ENCODE peak calls at places on chromosomes 1 and 21, in eight cellular contexts. One of them, this sample, is unnamed.

GRCh38 chr1:178620584-178621475 is 104.2 kb upstream of the RALGPS2 start:
- DNase-seq in endothelial cell: no peak
- DNase-seq in NCI-H1694 treated with DMSO at 0.1 percent for 48 hours: no peak
- DNase-seq in NCI-H748 treated with DMSO at 0.1 percent for 48 hours: no peak
- DNase-seq in HEK293T: no peak
- DNase-seq in ovary: no peak
- DNase-seq in T-cell: no peak
- DNase-seq in mesenteric fat pad: no peak
- DNase-seq in this sample: no peak

GRCh38 chr1:91993256-91993655 is 36.5 kb upstream of the EPHX4 start:
- DNase-seq in endothelial cell: no peak
- DNase-seq in T-cell: no peak
- DNase-seq in mesenteric fat pad: no peak
- DNase-seq in NCI-H748 treated with DMSO at 0.1 percent for 48 hours: no peak
- DNase-seq in ovary: no peak
- DNase-seq in NCI-H1694 treated with DMSO at 0.1 percent for 48 hours: no peak
- DNase-seq in HEK293T: no peak
- DNase-seq in this sample: no peak

GRCh38 chr21:29989634-29990234 is 49.9 kb upstream of the GRIK1 start:
- DNase-seq in NCI-H748 treated with DMSO at 0.1 percent for 48 hours: no peak
- DNase-seq in NCI-H1694 treated with DMSO at 0.1 percent for 48 hours: no peak
- DNase-seq in endothelial cell: no peak
- DNase-seq in ovary: no peak
- DNase-seq in T-cell: no peak
- DNase-seq in mesenteric fat pad: no peak
- DNase-seq in HEK293T: no peak
- DNase-seq in this sample: no peak

GRCh38 chr1:114668784-114669561 is 876 bp downstream of the DENND2C start:
- DNase-seq in endothelial cell: no peak
- DNase-seq in T-cell: no peak
- DNase-seq in NCI-H1694 treated with DMSO at 0.1 percent for 48 hours: no peak
- DNase-seq in ovary: no peak
- DNase-seq in HEK293T: peak
- DNase-seq in NCI-H748 treated with DMSO at 0.1 percent for 48 hours: no peak
- DNase-seq in mesenteric fat pad: no peak
- DNase-seq in this sample: no peak

GRCh38 chr1:81585371-81585770 is 215.4 kb upstream of the ADGRL2 start:
- DNase-seq in mesenteric fat pad: no peak
- DNase-seq in endothelial cell: no peak
- DNase-seq in NCI-H1694 treated with DMSO at 0.1 percent for 48 hours: no peak
- DNase-seq in HEK293T: no peak
- DNase-seq in ovary: no peak
- DNase-seq in NCI-H748 treated with DMSO at 0.1 percent for 48 hours: no peak
- DNase-seq in T-cell: no peak
- DNase-seq in this sample: no peak

GRCh38 chr1:182990413-182991144 is 32.6 kb upstream of the LAMC1 start:
- DNase-seq in NCI-H748 treated with DMSO at 0.1 percent for 48 hours: no peak
- DNase-seq in mesenteric fat pad: no peak
- DNase-seq in ovary: no peak
- DNase-seq in endothelial cell: no peak
- DNase-seq in NCI-H1694 treated with DMSO at 0.1 percent for 48 hours: no peak
- DNase-seq in HEK293T: no peak
- DNase-seq in T-cell: no peak
- DNase-seq in this sample: no peak

GRCh38 chr1:156493749-156494148 is 6.8 kb downstream of the MEF2D start:
- DNase-seq in mesenteric fat pad: no peak
- DNase-seq in ovary: no peak
- DNase-seq in NCI-H1694 treated with DMSO at 0.1 percent for 48 hours: no peak
- DNase-seq in HEK293T: no peak
- DNase-seq in T-cell: no peak
- DNase-seq in endothelial cell: no peak
- DNase-seq in NCI-H748 treated with DMSO at 0.1 percent for 48 hours: no peak
- DNase-seq in this sample: no peak

GRCh38 chr1:116067564-116067887 is 43.7 kb upstream of the MAB21L3 start:
- DNase-seq in NCI-H748 treated with DMSO at 0.1 percent for 48 hours: no peak
- DNase-seq in endothelial cell: no peak
- DNase-seq in NCI-H1694 treated with DMSO at 0.1 percent for 48 hours: no peak
- DNase-seq in HEK293T: no peak
- DNase-seq in ovary: no peak
- DNase-seq in T-cell: no peak
- DNase-seq in mesenteric fat pad: no peak
- DNase-seq in this sample: no peak

GRCh38 chr1:23980725-23981063 is 567 bp upstream of the SRSF10 start:
- DNase-seq in mesenteric fat pad: no peak
- DNase-seq in ovary: peak
- DNase-seq in NCI-H1694 treated with DMSO at 0.1 percent for 48 hours: no peak
- DNase-seq in HEK293T: peak
- DNase-seq in endothelial cell: peak
- DNase-seq in T-cell: no peak
- DNase-seq in NCI-H748 treated with DMSO at 0.1 percent for 48 hours: peak
- DNase-seq in this sample: no peak

GRCh38 chr1:59879556-59879955 is 47.0 kb downstream of the CYP2J2 start:
- DNase-seq in mesenteric fat pad: no peak
- DNase-seq in NCI-H1694 treated with DMSO at 0.1 percent for 48 hours: peak
- DNase-seq in HEK293T: peak
- DNase-seq in ovary: no peak
- DNase-seq in NCI-H748 treated with DMSO at 0.1 percent for 48 hours: peak
- DNase-seq in endothelial cell: peak
- DNase-seq in T-cell: no peak
- DNase-seq in this sample: peak

GRCh38 chr1:53307037-53307436 is 20.8 kb downstream of the LRP8 start:
- DNase-seq in NCI-H748 treated with DMSO at 0.1 percent for 48 hours: no peak
- DNase-seq in NCI-H1694 treated with DMSO at 0.1 percent for 48 hours: no peak
- DNase-seq in HEK293T: no peak
- DNase-seq in mesenteric fat pad: no peak
- DNase-seq in endothelial cell: no peak
- DNase-seq in ovary: no peak
- DNase-seq in T-cell: no peak
- DNase-seq in this sample: no peak

GRCh38 chr21:41316200-41316599 is 401 bp upstream of the FAM3B start:
- DNase-seq in T-cell: no peak
- DNase-seq in NCI-H748 treated with DMSO at 0.1 percent for 48 hours: no peak
- DNase-seq in HEK293T: no peak
- DNase-seq in ovary: no peak
- DNase-seq in mesenteric fat pad: no peak
- DNase-seq in NCI-H1694 treated with DMSO at 0.1 percent for 48 hours: no peak
- DNase-seq in endothelial cell: no peak
- DNase-seq in this sample: no peak

GRCh38 chr1:226337294-226337870 is 28.4 kb upstream of the LIN9 start:
- DNase-seq in mesenteric fat pad: no peak
- DNase-seq in HEK293T: no peak
- DNase-seq in T-cell: no peak
- DNase-seq in endothelial cell: no peak
- DNase-seq in ovary: no peak
- DNase-seq in NCI-H1694 treated with DMSO at 0.1 percent for 48 hours: no peak
- DNase-seq in NCI-H748 treated with DMSO at 0.1 percent for 48 hours: no peak
- DNase-seq in this sample: no peak

GRCh38 chr1:111605553-111605952 is 14.0 kb upstream of the RAP1A start:
- DNase-seq in mesenteric fat pad: no peak
- DNase-seq in ovary: no peak
- DNase-seq in endothelial cell: no peak
- DNase-seq in T-cell: no peak
- DNase-seq in HEK293T: no peak
- DNase-seq in NCI-H748 treated with DMSO at 0.1 percent for 48 hours: no peak
- DNase-seq in NCI-H1694 treated with DMSO at 0.1 percent for 48 hours: no peak
- DNase-seq in this sample: no peak

GRCh38 chr21:20040768-20041167 is 957.4 kb upstream of the NCAM2 start:
- DNase-seq in ovary: no peak
- DNase-seq in endothelial cell: no peak
- DNase-seq in mesenteric fat pad: no peak
- DNase-seq in NCI-H748 treated with DMSO at 0.1 percent for 48 hours: no peak
- DNase-seq in HEK293T: no peak
- DNase-seq in T-cell: no peak
- DNase-seq in NCI-H1694 treated with DMSO at 0.1 percent for 48 hours: no peak
- DNase-seq in this sample: peak

GRCh38 chr1:30964706-30965105 is 56.1 kb upstream of the SDC3 start:
- DNase-seq in NCI-H748 treated with DMSO at 0.1 percent for 48 hours: no peak
- DNase-seq in NCI-H1694 treated with DMSO at 0.1 percent for 48 hours: no peak
- DNase-seq in mesenteric fat pad: no peak
- DNase-seq in T-cell: no peak
- DNase-seq in ovary: no peak
- DNase-seq in endothelial cell: no peak
- DNase-seq in HEK293T: no peak
- DNase-seq in this sample: no peak

GRCh38 chr1:184028854-184029623 is 8.5 kb downstream of the COLGALT2 start:
- DNase-seq in NCI-H1694 treated with DMSO at 0.1 percent for 48 hours: no peak
- DNase-seq in T-cell: no peak
- DNase-seq in mesenteric fat pad: no peak
- DNase-seq in endothelial cell: no peak
- DNase-seq in ovary: peak
- DNase-seq in HEK293T: no peak
- DNase-seq in NCI-H748 treated with DMSO at 0.1 percent for 48 hours: no peak
- DNase-seq in this sample: peak

GRCh38 chr1:56715161-56715560 is 70.0 kb downstream of the PRKAA2 start:
- DNase-seq in ovary: no peak
- DNase-seq in endothelial cell: no peak
- DNase-seq in T-cell: no peak
- DNase-seq in mesenteric fat pad: no peak
- DNase-seq in NCI-H748 treated with DMSO at 0.1 percent for 48 hours: no peak
- DNase-seq in HEK293T: no peak
- DNase-seq in NCI-H1694 treated with DMSO at 0.1 percent for 48 hours: no peak
- DNase-seq in this sample: no peak

GRCh38 chr1:248840946-248841345 is 2.9 kb downstream of the ZNF672 start:
- DNase-seq in NCI-H1694 treated with DMSO at 0.1 percent for 48 hours: no peak
- DNase-seq in mesenteric fat pad: no peak
- DNase-seq in NCI-H748 treated with DMSO at 0.1 percent for 48 hours: no peak
- DNase-seq in endothelial cell: no peak
- DNase-seq in HEK293T: no peak
- DNase-seq in T-cell: no peak
- DNase-seq in ovary: no peak
- DNase-seq in this sample: no peak

GRCh38 chr1:153538315-153538821 is 2.4 kb downstream of the S100A5 start:
- DNase-seq in NCI-H748 treated with DMSO at 0.1 percent for 48 hours: peak
- DNase-seq in mesenteric fat pad: no peak
- DNase-seq in endothelial cell: no peak
- DNase-seq in NCI-H1694 treated with DMSO at 0.1 percent for 48 hours: peak
- DNase-seq in T-cell: no peak
- DNase-seq in ovary: peak
- DNase-seq in HEK293T: peak
- DNase-seq in this sample: no peak

GRCh38 chr1:235939488-235939775 is 72.7 kb upstream of the LYST start:
- DNase-seq in mesenteric fat pad: no peak
- DNase-seq in NCI-H748 treated with DMSO at 0.1 percent for 48 hours: no peak
- DNase-seq in T-cell: no peak
- DNase-seq in ovary: no peak
- DNase-seq in endothelial cell: no peak
- DNase-seq in HEK293T: no peak
- DNase-seq in NCI-H1694 treated with DMSO at 0.1 percent for 48 hours: no peak
- DNase-seq in this sample: no peak

GRCh38 chr1:165650981-165651625 is 20.1 kb downstream of the MGST3 start:
- DNase-seq in mesenteric fat pad: no peak
- DNase-seq in ovary: no peak
- DNase-seq in endothelial cell: no peak
- DNase-seq in NCI-H748 treated with DMSO at 0.1 percent for 48 hours: no peak
- DNase-seq in HEK293T: no peak
- DNase-seq in NCI-H1694 treated with DMSO at 0.1 percent for 48 hours: no peak
- DNase-seq in T-cell: no peak
- DNase-seq in this sample: no peak

GRCh38 chr1:187409341-187409740 is 580.6 kb downstream of the PLA2G4A start:
- DNase-seq in NCI-H748 treated with DMSO at 0.1 percent for 48 hours: no peak
- DNase-seq in endothelial cell: no peak
- DNase-seq in mesenteric fat pad: no peak
- DNase-seq in ovary: no peak
- DNase-seq in HEK293T: no peak
- DNase-seq in NCI-H1694 treated with DMSO at 0.1 percent for 48 hours: no peak
- DNase-seq in T-cell: no peak
- DNase-seq in this sample: no peak

GRCh38 chr1:42484382-42484781 is 21.3 kb downstream of the CCDC30 start:
- DNase-seq in ovary: no peak
- DNase-seq in HEK293T: no peak
- DNase-seq in mesenteric fat pad: no peak
- DNase-seq in T-cell: no peak
- DNase-seq in NCI-H1694 treated with DMSO at 0.1 percent for 48 hours: no peak
- DNase-seq in NCI-H748 treated with DMSO at 0.1 percent for 48 hours: no peak
- DNase-seq in endothelial cell: no peak
- DNase-seq in this sample: no peak

GRCh38 chr1:146001734-146002133 is 5.4 kb upstream of the TXNIP start:
- DNase-seq in mesenteric fat pad: no peak
- DNase-seq in ovary: no peak
- DNase-seq in endothelial cell: no peak
- DNase-seq in HEK293T: no peak
- DNase-seq in NCI-H1694 treated with DMSO at 0.1 percent for 48 hours: no peak
- DNase-seq in T-cell: no peak
- DNase-seq in NCI-H748 treated with DMSO at 0.1 percent for 48 hours: no peak
- DNase-seq in this sample: no peak

GRCh38 chr1:176515310-176515709 is 52.3 kb downstream of the PAPPA2 start:
- DNase-seq in T-cell: no peak
- DNase-seq in mesenteric fat pad: no peak
- DNase-seq in ovary: no peak
- DNase-seq in endothelial cell: no peak
- DNase-seq in NCI-H748 treated with DMSO at 0.1 percent for 48 hours: peak
- DNase-seq in NCI-H1694 treated with DMSO at 0.1 percent for 48 hours: peak
- DNase-seq in HEK293T: no peak
- DNase-seq in this sample: peak

GRCh38 chr1:45012639-45013278 is 705 bp downstream of the UROD start:
- DNase-seq in NCI-H1694 treated with DMSO at 0.1 percent for 48 hours: no peak
- DNase-seq in endothelial cell: peak
- DNase-seq in mesenteric fat pad: peak
- DNase-seq in T-cell: no peak
- DNase-seq in HEK293T: peak
- DNase-seq in ovary: peak
- DNase-seq in NCI-H748 treated with DMSO at 0.1 percent for 48 hours: no peak
- DNase-seq in this sample: peak

GRCh38 chr1:28867850-28868249 is 46.5 kb upstream of the EPB41 start:
- DNase-seq in endothelial cell: no peak
- DNase-seq in NCI-H1694 treated with DMSO at 0.1 percent for 48 hours: no peak
- DNase-seq in NCI-H748 treated with DMSO at 0.1 percent for 48 hours: no peak
- DNase-seq in mesenteric fat pad: no peak
- DNase-seq in HEK293T: no peak
- DNase-seq in ovary: no peak
- DNase-seq in T-cell: no peak
- DNase-seq in this sample: no peak

GRCh38 chr1:25952851-25953401 is 44.9 kb downstream of the PAFAH2 start:
- DNase-seq in T-cell: no peak
- DNase-seq in NCI-H1694 treated with DMSO at 0.1 percent for 48 hours: peak
- DNase-seq in ovary: peak
- DNase-seq in endothelial cell: no peak
- DNase-seq in HEK293T: no peak
- DNase-seq in NCI-H748 treated with DMSO at 0.1 percent for 48 hours: no peak
- DNase-seq in mesenteric fat pad: no peak
- DNase-seq in this sample: no peak

GRCh38 chr1:156581661-156582387 is 2.3 kb downstream of the TTC24 start:
- DNase-seq in NCI-H1694 treated with DMSO at 0.1 percent for 48 hours: no peak
- DNase-seq in endothelial cell: no peak
- DNase-seq in HEK293T: no peak
- DNase-seq in NCI-H748 treated with DMSO at 0.1 percent for 48 hours: no peak
- DNase-seq in T-cell: peak
- DNase-seq in mesenteric fat pad: peak
- DNase-seq in ovary: no peak
- DNase-seq in this sample: no peak

GRCh38 chr1:9506901-9507300 is 32.4 kb upstream of the SLC25A33 start:
- DNase-seq in mesenteric fat pad: no peak
- DNase-seq in T-cell: no peak
- DNase-seq in endothelial cell: no peak
- DNase-seq in ovary: no peak
- DNase-seq in HEK293T: no peak
- DNase-seq in NCI-H748 treated with DMSO at 0.1 percent for 48 hours: no peak
- DNase-seq in NCI-H1694 treated with DMSO at 0.1 percent for 48 hours: no peak
- DNase-seq in this sample: no peak

GRCh38 chr21:46540087-46540710 is 64.7 kb downstream of the S100B start:
- DNase-seq in HEK293T: no peak
- DNase-seq in NCI-H748 treated with DMSO at 0.1 percent for 48 hours: no peak
- DNase-seq in T-cell: no peak
- DNase-seq in NCI-H1694 treated with DMSO at 0.1 percent for 48 hours: no peak
- DNase-seq in ovary: no peak
- DNase-seq in mesenteric fat pad: no peak
- DNase-seq in endothelial cell: no peak
- DNase-seq in this sample: no peak